ENCODE peak calls at places on chromosomes 1 and 21, in nine cellular contexts. One of them, this sample, is unnamed.

GRCh38 chr1:165827199-165828102 is at the start of gene UCK2:
- DNase-seq in heart left ventricle: peak; percentile 82
- DNase-seq in astrocyte of the spinal cord: peak; percentile 77
- DNase-seq in kidney: peak; percentile 92
- DNase-seq in cardiac fibroblast: peak; percentile 79
- DNase-seq in AG09309: no peak
- DNase-seq in left lung: peak; percentile 80
- DNase-seq in OCI-LY7: peak; percentile 81
- DNase-seq in IMR-90: peak; percentile 76
- DNase-seq in this sample: peak; percentile 93

GRCh38 chr1:232553050-232553754 is 76.7 kb downstream of the SIPA1L2 start:
- DNase-seq in heart left ventricle: peak; percentile 88
- DNase-seq in astrocyte of the spinal cord: peak; percentile 23
- DNase-seq in kidney: peak; percentile 77
- DNase-seq in cardiac fibroblast: peak; percentile 75
- DNase-seq in AG09309: no peak
- DNase-seq in left lung: no peak
- DNase-seq in OCI-LY7: no peak
- DNase-seq in IMR-90: peak; percentile 52
- DNase-seq in this sample: no peak

GRCh38 chr1:245461681-245462080 is 306.9 kb downstream of the KIF26B start:
- DNase-seq in heart left ventricle: no peak
- DNase-seq in astrocyte of the spinal cord: no peak
- DNase-seq in kidney: no peak
- DNase-seq in cardiac fibroblast: no peak
- DNase-seq in AG09309: no peak
- DNase-seq in left lung: no peak
- DNase-seq in OCI-LY7: no peak
- DNase-seq in IMR-90: no peak
- DNase-seq in this sample: no peak

GRCh38 chr1:165854101-165854845 is 26.9 kb downstream of the UCK2 start:
- DNase-seq in heart left ventricle: peak; percentile 34
- DNase-seq in astrocyte of the spinal cord: peak; percentile 90
- DNase-seq in kidney: no peak
- DNase-seq in cardiac fibroblast: peak; percentile 91
- DNase-seq in AG09309: peak; percentile 93
- DNase-seq in left lung: no peak
- DNase-seq in OCI-LY7: no peak
- DNase-seq in IMR-90: peak; percentile 95
- DNase-seq in this sample: no peak

GRCh38 chr1:83632906-83633305 is 366.0 kb downstream of the TTLL7 start:
- DNase-seq in heart left ventricle: no peak
- DNase-seq in astrocyte of the spinal cord: no peak
- DNase-seq in kidney: no peak
- DNase-seq in cardiac fibroblast: no peak
- DNase-seq in AG09309: no peak
- DNase-seq in left lung: no peak
- DNase-seq in OCI-LY7: no peak
- DNase-seq in IMR-90: no peak
- DNase-seq in this sample: no peak

GRCh38 chr21:27700974-27701614 is 734.2 kb upstream of the ADAMTS5 start:
- DNase-seq in heart left ventricle: peak; percentile 82
- DNase-seq in astrocyte of the spinal cord: peak; percentile 88
- DNase-seq in kidney: peak; percentile 84
- DNase-seq in cardiac fibroblast: peak; percentile 92
- DNase-seq in AG09309: peak; percentile 71
- DNase-seq in left lung: peak; percentile 78
- DNase-seq in OCI-LY7: peak; percentile 31
- DNase-seq in IMR-90: peak; percentile 88
- DNase-seq in this sample: peak; percentile 49

GRCh38 chr1:41738475-41738874 is 180.2 kb downstream of the HIVEP3 start:
- DNase-seq in heart left ventricle: no peak
- DNase-seq in astrocyte of the spinal cord: peak; percentile 48
- DNase-seq in kidney: no peak
- DNase-seq in cardiac fibroblast: peak; percentile 47
- DNase-seq in AG09309: no peak
- DNase-seq in left lung: peak; percentile 57
- DNase-seq in OCI-LY7: no peak
- DNase-seq in IMR-90: peak; percentile 54
- DNase-seq in this sample: no peak

GRCh38 chr1:240827786-240828185 is 215.8 kb upstream of the GREM2 start:
- DNase-seq in heart left ventricle: no peak
- DNase-seq in astrocyte of the spinal cord: no peak
- DNase-seq in kidney: no peak
- DNase-seq in cardiac fibroblast: no peak
- DNase-seq in AG09309: no peak
- DNase-seq in left lung: no peak
- DNase-seq in OCI-LY7: no peak
- DNase-seq in IMR-90: no peak
- DNase-seq in this sample: no peak

GRCh38 chr1:167789501-167789900 is 67.7 kb downstream of the MPZL1 start:
- DNase-seq in heart left ventricle: no peak
- DNase-seq in astrocyte of the spinal cord: no peak
- DNase-seq in kidney: no peak
- DNase-seq in cardiac fibroblast: no peak
- DNase-seq in AG09309: no peak
- DNase-seq in left lung: no peak
- DNase-seq in OCI-LY7: no peak
- DNase-seq in IMR-90: peak; percentile 56
- DNase-seq in this sample: no peak

GRCh38 chr1:226862900-226863299 is 7.5 kb upstream of the PSEN2 start:
- DNase-seq in heart left ventricle: no peak
- DNase-seq in astrocyte of the spinal cord: peak; percentile 52
- DNase-seq in kidney: no peak
- DNase-seq in cardiac fibroblast: peak; percentile 65
- DNase-seq in AG09309: no peak
- DNase-seq in left lung: no peak
- DNase-seq in OCI-LY7: no peak
- DNase-seq in IMR-90: peak; percentile 73
- DNase-seq in this sample: no peak

GRCh38 chr1:108071601-108072000 is 106.6 kb upstream of the VAV3 start:
- DNase-seq in heart left ventricle: no peak
- DNase-seq in astrocyte of the spinal cord: no peak
- DNase-seq in kidney: no peak
- DNase-seq in cardiac fibroblast: no peak
- DNase-seq in AG09309: no peak
- DNase-seq in left lung: no peak
- DNase-seq in OCI-LY7: no peak
- DNase-seq in IMR-90: no peak
- DNase-seq in this sample: no peak

GRCh38 chr1:186183219-186183618 is 191.8 kb downstream of the TPR start:
- DNase-seq in heart left ventricle: no peak
- DNase-seq in astrocyte of the spinal cord: peak; percentile 60
- DNase-seq in kidney: no peak
- DNase-seq in cardiac fibroblast: peak; percentile 60
- DNase-seq in AG09309: peak; percentile 46
- DNase-seq in left lung: no peak
- DNase-seq in OCI-LY7: no peak
- DNase-seq in IMR-90: peak; percentile 58
- DNase-seq in this sample: no peak

GRCh38 chr1:27940297-27940696 is 5.5 kb downstream of the SMPDL3B start:
- DNase-seq in heart left ventricle: peak; percentile 63
- DNase-seq in astrocyte of the spinal cord: no peak
- DNase-seq in kidney: no peak
- DNase-seq in cardiac fibroblast: peak; percentile 14
- DNase-seq in AG09309: no peak
- DNase-seq in left lung: peak; percentile 61
- DNase-seq in OCI-LY7: peak; percentile 78
- DNase-seq in IMR-90: no peak
- DNase-seq in this sample: peak; percentile 65

GRCh38 chr1:40450491-40451237 is 388 bp downstream of the ZFP69B start:
- DNase-seq in heart left ventricle: peak; percentile 23
- DNase-seq in astrocyte of the spinal cord: peak; percentile 76
- DNase-seq in kidney: no peak
- DNase-seq in cardiac fibroblast: peak; percentile 49
- DNase-seq in AG09309: no peak
- DNase-seq in left lung: peak; percentile 36
- DNase-seq in OCI-LY7: peak; percentile 69
- DNase-seq in IMR-90: peak; percentile 93
- DNase-seq in this sample: peak; percentile 76

GRCh38 chr1:5368211-5368610 is 624.0 kb downstream of the NPHP4 start:
- DNase-seq in heart left ventricle: no peak
- DNase-seq in astrocyte of the spinal cord: no peak
- DNase-seq in kidney: no peak
- DNase-seq in cardiac fibroblast: no peak
- DNase-seq in AG09309: no peak
- DNase-seq in left lung: no peak
- DNase-seq in OCI-LY7: no peak
- DNase-seq in IMR-90: no peak
- DNase-seq in this sample: no peak

GRCh38 chr1:212401838-212402582 is 12.7 kb downstream of the PACC1 start:
- DNase-seq in heart left ventricle: no peak
- DNase-seq in astrocyte of the spinal cord: peak; percentile 6
- DNase-seq in kidney: no peak
- DNase-seq in cardiac fibroblast: peak; percentile 60
- DNase-seq in AG09309: peak; percentile 24
- DNase-seq in left lung: no peak
- DNase-seq in OCI-LY7: no peak
- DNase-seq in IMR-90: peak; percentile 73
- DNase-seq in this sample: no peak

GRCh38 chr1:231202125-231202633 is 38.8 kb upstream of the GNPAT start:
- DNase-seq in heart left ventricle: no peak
- DNase-seq in astrocyte of the spinal cord: no peak
- DNase-seq in kidney: no peak
- DNase-seq in cardiac fibroblast: no peak
- DNase-seq in AG09309: no peak
- DNase-seq in left lung: no peak
- DNase-seq in OCI-LY7: no peak
- DNase-seq in IMR-90: no peak
- DNase-seq in this sample: no peak

GRCh38 chr1:54310439-54311328 is 95.5 kb downstream of the SSBP3 start:
- DNase-seq in heart left ventricle: peak; percentile 45
- DNase-seq in astrocyte of the spinal cord: peak; percentile 29
- DNase-seq in kidney: no peak
- DNase-seq in cardiac fibroblast: peak; percentile 61
- DNase-seq in AG09309: no peak
- DNase-seq in left lung: no peak
- DNase-seq in OCI-LY7: peak; percentile 41
- DNase-seq in IMR-90: peak; percentile 39
- DNase-seq in this sample: peak; percentile 48

GRCh38 chr1:37085393-37085792 is 51.1 kb upstream of the GRIK3 start:
- DNase-seq in heart left ventricle: no peak
- DNase-seq in astrocyte of the spinal cord: no peak
- DNase-seq in kidney: no peak
- DNase-seq in cardiac fibroblast: no peak
- DNase-seq in AG09309: no peak
- DNase-seq in left lung: no peak
- DNase-seq in OCI-LY7: no peak
- DNase-seq in IMR-90: no peak
- DNase-seq in this sample: no peak
- TF ChIP-seq CTCF in heart left ventricle: no peak
- TF ChIP-seq CTCF in astrocyte of the spinal cord: peak; percentile 1
- TF ChIP-seq CTCF in kidney: no peak
- TF ChIP-seq CTCF in cardiac fibroblast: no peak
- TF ChIP-seq CTCF in AG09309: no peak
- TF ChIP-seq CTCF in left lung: no peak
- TF ChIP-seq CTCF in OCI-LY7: peak; percentile 52
- TF ChIP-seq CTCF in IMR-90: no peak
- TF ChIP-seq CTCF in this sample: no peak

GRCh38 chr21:45367402-45368351 is 37.3 kb upstream of the COL18A1 start:
- DNase-seq in heart left ventricle: no peak
- DNase-seq in astrocyte of the spinal cord: no peak
- DNase-seq in kidney: peak; percentile 70
- DNase-seq in cardiac fibroblast: no peak
- DNase-seq in AG09309: no peak
- DNase-seq in left lung: no peak
- DNase-seq in OCI-LY7: no peak
- DNase-seq in IMR-90: no peak
- DNase-seq in this sample: no peak
- TF ChIP-seq CTCF in heart left ventricle: no peak
- TF ChIP-seq CTCF in astrocyte of the spinal cord: no peak
- TF ChIP-seq CTCF in kidney: no peak
- TF ChIP-seq CTCF in cardiac fibroblast: no peak
- TF ChIP-seq CTCF in AG09309: no peak
- TF ChIP-seq CTCF in left lung: no peak
- TF ChIP-seq CTCF in OCI-LY7: no peak
- TF ChIP-seq CTCF in IMR-90: no peak
- TF ChIP-seq CTCF in this sample: no peak

DNA sequence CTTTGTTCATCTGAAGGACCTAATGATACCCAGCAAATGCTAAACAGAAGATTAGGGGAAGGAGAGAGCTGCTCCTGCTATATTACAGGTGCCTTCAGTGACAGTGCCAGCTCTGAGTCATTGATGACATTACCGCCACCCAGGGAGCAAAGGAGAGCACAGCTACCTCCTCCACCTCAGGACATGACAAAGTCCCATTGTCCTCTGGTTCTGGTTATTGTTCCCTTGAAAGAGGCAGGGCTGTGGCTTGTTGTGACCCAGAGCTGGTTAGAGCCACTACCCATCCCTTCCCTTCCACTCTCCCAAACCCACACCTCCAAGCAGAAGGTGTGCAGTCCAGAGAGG is 363.5 kb upstream of the DUSP10 start:
- DNase-seq in heart left ventricle: no peak
- DNase-seq in astrocyte of the spinal cord: no peak
- DNase-seq in kidney: no peak
- DNase-seq in cardiac fibroblast: no peak
- DNase-seq in AG09309: no peak
- DNase-seq in left lung: no peak
- DNase-seq in OCI-LY7: no peak
- DNase-seq in IMR-90: no peak
- DNase-seq in this sample: no peak
- TF ChIP-seq CTCF in heart left ventricle: no peak
- TF ChIP-seq CTCF in astrocyte of the spinal cord: no peak
- TF ChIP-seq CTCF in kidney: no peak
- TF ChIP-seq CTCF in cardiac fibroblast: no peak
- TF ChIP-seq CTCF in AG09309: no peak
- TF ChIP-seq CTCF in left lung: no peak
- TF ChIP-seq CTCF in OCI-LY7: no peak
- TF ChIP-seq CTCF in IMR-90: no peak
- TF ChIP-seq CTCF in this sample: no peak

GRCh38 chr21:45014747-45015468 is 59.5 kb upstream of the ADARB1 start:
- DNase-seq in heart left ventricle: no peak
- DNase-seq in astrocyte of the spinal cord: no peak
- DNase-seq in kidney: no peak
- DNase-seq in cardiac fibroblast: no peak
- DNase-seq in AG09309: no peak
- DNase-seq in left lung: no peak
- DNase-seq in OCI-LY7: no peak
- DNase-seq in IMR-90: no peak
- DNase-seq in this sample: no peak

GRCh38 chr21:45011426-45011825 is 63.0 kb upstream of the ADARB1 start:
- DNase-seq in heart left ventricle: no peak
- DNase-seq in astrocyte of the spinal cord: no peak
- DNase-seq in kidney: peak; percentile 58
- DNase-seq in cardiac fibroblast: no peak
- DNase-seq in AG09309: no peak
- DNase-seq in left lung: no peak
- DNase-seq in OCI-LY7: no peak
- DNase-seq in IMR-90: no peak
- DNase-seq in this sample: no peak

GRCh38 chr21:45012661-45013270 is 61.6 kb upstream of the ADARB1 start:
- DNase-seq in heart left ventricle: no peak
- DNase-seq in astrocyte of the spinal cord: no peak
- DNase-seq in kidney: peak; percentile 63
- DNase-seq in cardiac fibroblast: no peak
- DNase-seq in AG09309: no peak
- DNase-seq in left lung: no peak
- DNase-seq in OCI-LY7: no peak
- DNase-seq in IMR-90: no peak
- DNase-seq in this sample: no peak

GRCh38 chr21:45011911-45012660 is 62.3 kb upstream of the ADARB1 start:
- DNase-seq in heart left ventricle: no peak
- DNase-seq in astrocyte of the spinal cord: peak; percentile 87
- DNase-seq in kidney: peak; percentile 78
- DNase-seq in cardiac fibroblast: peak; percentile 82
- DNase-seq in AG09309: peak; percentile 64
- DNase-seq in left lung: peak; percentile 26
- DNase-seq in OCI-LY7: no peak
- DNase-seq in IMR-90: peak; percentile 94
- DNase-seq in this sample: no peak

GRCh38 chr21:45013271-45013841 is 61.0 kb upstream of the ADARB1 start:
- DNase-seq in heart left ventricle: no peak
- DNase-seq in astrocyte of the spinal cord: no peak
- DNase-seq in kidney: peak; percentile 68
- DNase-seq in cardiac fibroblast: no peak
- DNase-seq in AG09309: no peak
- DNase-seq in left lung: peak; percentile 16
- DNase-seq in OCI-LY7: no peak
- DNase-seq in IMR-90: no peak
- DNase-seq in this sample: no peak
- TF ChIP-seq CTCF in heart left ventricle: no peak
- TF ChIP-seq CTCF in astrocyte of the spinal cord: peak; percentile 10
- TF ChIP-seq CTCF in kidney: no peak
- TF ChIP-seq CTCF in cardiac fibroblast: peak; percentile 11
- TF ChIP-seq CTCF in AG09309: peak; percentile 11
- TF ChIP-seq CTCF in left lung: no peak
- TF ChIP-seq CTCF in OCI-LY7: no peak
- TF ChIP-seq CTCF in IMR-90: no peak
- TF ChIP-seq CTCF in this sample: no peak